ENCODE peak calls at places on chromosomes 5 and 9, in ten cellular contexts. Y, D, I, C, P, A, Z, E, B and L are unnamed samples.

GRCh38 chr5:57592236-57592635 is 109.6 kb upstream of the ACTBL2 start:
- DNase-seq in Y (no peak), D (no peak), I (no peak), C (no peak), P (no peak), A (no peak), Z (no peak), E (no peak), B (no peak), L (no peak)

GRCh38 chr9:74742792-74743389 is 144.8 kb downstream of the TRPM6 start:
- DNase-seq in Y (peak; percentile 31), D (peak; percentile 39), I (peak; percentile 15), C (no peak), P (no peak), A (peak; percentile 6), Z (no peak), E (peak; percentile 61), B (peak; percentile 70), L (peak; percentile 44)

GRCh38 chr5:52786937-52787599 is 648 bp upstream of the ITGA1 start:
- DNase-seq in Y (peak; percentile 50), D (no peak), I (no peak), C (no peak), P (peak; percentile 59), A (peak; percentile 53), Z (peak; percentile 49), E (no peak), B (peak; percentile 69), L (peak; percentile 71)

GRCh38 chr5:177443144-177443983 is 3.2 kb upstream of the PRR7 start:
- DNase-seq in Y (no peak), D (no peak), I (no peak), C (no peak), P (no peak), A (no peak), Z (no peak), E (no peak), B (no peak), L (no peak)

GRCh38 chr9:107733530-107733907 is 243.9 kb upstream of the KLF4 start:
- DNase-seq in Y (no peak), D (no peak), I (no peak), C (peak; percentile 78), P (peak; percentile 56), A (no peak), Z (no peak), E (no peak), B (no peak), L (peak; percentile 69)

GRCh38 chr9:75027187-75028107 is 646 bp downstream of the CARNMT1 start:
- DNase-seq in Y (peak; percentile 61), D (peak; percentile 85), I (peak; percentile 58), C (peak; percentile 71), P (peak; percentile 68), A (peak; percentile 71), Z (no peak), E (peak; percentile 78), B (no peak), L (peak; percentile 70)

GRCh38 chr5:95591490-95591901 is 28.4 kb upstream of the GPR150 start:
- DNase-seq in Y (no peak), D (no peak), I (no peak), C (no peak), P (no peak), A (peak; percentile 54), Z (no peak), E (no peak), B (no peak), L (no peak)

GRCh38 chr5:61055434-61056006 is 106.7 kb downstream of the SMIM15 start:
- DNase-seq in Y (no peak), D (peak; percentile 41), I (peak; percentile 16), C (no peak), P (no peak), A (peak; percentile 61), Z (peak; percentile 21), E (peak; percentile 52), B (no peak), L (no peak)

GRCh38 chr5:82278711-82279370 is 687 bp upstream of the RPS23 start:
- DNase-seq in Y (no peak), D (no peak), I (no peak), C (no peak), P (no peak), A (no peak), Z (no peak), E (no peak), B (no peak), L (no peak)

GRCh38 chr9:99103909-99104458 is 929 bp upstream of the TGFBR1 start:
- DNase-seq in Y (no peak), D (no peak), I (no peak), C (peak; percentile 32), P (no peak), A (no peak), Z (no peak), E (peak; percentile 36), B (no peak), L (no peak)
- H3K27ac ChIP-seq in Y (no peak overlapping the region), D (peak overlapping the region; percentile 70), I (peak overlapping the region; percentile 91), C (peak overlapping the region; percentile 90), P (peak overlapping the region; percentile 87), A (peak overlapping the region; percentile 76), Z (peak overlapping the region; percentile 64), E (no peak overlapping the region), B (no peak overlapping the region), L (peak overlapping the region; percentile 50)

DNA sequence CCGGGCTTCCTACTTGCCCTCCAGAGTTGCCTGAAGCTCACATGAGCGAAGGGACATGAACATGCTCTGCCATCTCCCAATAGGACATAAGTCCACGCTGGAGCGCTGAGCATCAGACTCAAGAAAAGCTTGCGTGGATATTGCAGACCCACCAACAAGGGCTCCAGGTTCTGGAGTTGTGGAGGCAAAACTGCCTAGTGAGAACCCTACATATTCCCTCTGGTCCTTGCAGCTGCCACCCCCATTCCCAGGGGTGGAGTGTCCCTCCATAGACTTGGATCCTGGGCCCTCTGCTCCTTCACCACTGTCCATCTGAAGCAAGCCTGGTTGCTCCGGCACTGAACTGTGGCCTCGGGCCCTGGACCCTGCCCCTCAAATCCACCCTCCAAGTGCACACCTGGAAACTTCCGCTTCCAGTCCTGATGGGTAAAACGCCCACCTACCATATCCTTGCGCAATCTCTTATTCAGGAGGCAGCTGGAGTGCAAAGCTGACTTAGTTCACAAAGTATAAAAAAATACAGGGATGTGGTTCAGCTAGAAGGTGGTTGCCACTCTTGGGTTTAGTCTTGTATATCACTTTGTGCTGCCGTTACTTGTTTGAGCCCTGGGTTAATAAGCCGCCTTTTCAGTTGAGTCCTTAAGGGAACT is 28.0 kb downstream of the HRH2 start:
- DNase-seq in Y (no peak), D (no peak), I (no peak), C (no peak), P (no peak), A (no peak), Z (no peak), E (no peak), B (no peak), L (no peak)
- H3K4me1 ChIP-seq in Y (peaks cover 3% of the 10 kb centered on the region), D (peaks cover 3% of the 10 kb centered on the region), I (no peaks in the 10 kb centered on the region), C (peaks cover 81% of the 10 kb centered on the region), P (peaks cover 63% of the 10 kb centered on the region), A (no peaks in the 10 kb centered on the region), Z (peaks cover 5% of the 10 kb centered on the region), E (peaks cover 2% of the 10 kb centered on the region), B (peaks cover 12% of the 10 kb centered on the region), L (no peaks in the 10 kb centered on the region)

GRCh38 chr5:87164409-87164808 is 103.3 kb upstream of the RASA1 start:
- DNase-seq in Y (no peak), D (no peak), I (no peak), C (no peak), P (no peak), A (no peak), Z (no peak), E (no peak), B (no peak), L (no peak)

GRCh38 chr5:87170799-87171198 is 96.9 kb upstream of the RASA1 start:
- DNase-seq in Y (no peak), D (no peak), I (no peak), C (no peak), P (no peak), A (no peak), Z (no peak), E (no peak), B (no peak), L (no peak)

DNA sequence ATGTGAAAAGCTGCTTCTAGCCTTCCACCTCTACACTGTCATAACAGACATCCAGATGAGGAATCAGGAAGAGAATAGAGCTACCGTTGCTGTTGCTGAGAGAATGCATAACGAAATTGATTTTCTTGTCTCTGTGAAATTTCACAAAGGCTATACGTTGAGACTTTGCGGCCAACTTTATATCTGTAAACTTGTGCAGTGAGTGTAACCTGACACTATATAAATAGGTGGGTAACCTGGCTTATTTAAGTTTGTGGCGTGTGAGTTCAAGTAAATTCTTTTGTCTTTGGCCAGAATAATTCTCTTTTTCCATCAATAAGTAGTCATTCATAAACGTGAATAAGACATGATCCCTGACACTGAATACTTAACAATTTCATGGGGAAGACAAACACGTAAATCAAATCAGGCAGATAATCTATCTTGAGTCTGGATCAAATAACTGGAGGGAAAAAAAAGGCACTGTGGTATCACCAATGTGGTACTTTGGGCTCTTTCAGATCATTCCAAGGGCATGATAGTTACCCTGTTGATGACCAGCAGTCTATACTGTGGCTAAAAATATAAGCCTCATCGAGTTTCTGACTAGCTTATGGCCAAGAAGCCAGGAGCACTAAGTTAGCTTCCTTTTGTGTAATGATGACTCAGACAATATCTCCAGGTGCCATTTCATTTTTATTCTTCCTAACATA is 98.2 kb upstream of the RASA1 start:
- DNase-seq in Y (no peak), D (no peak), I (no peak), C (no peak), P (no peak), A (no peak), Z (no peak), E (no peak), B (no peak), L (no peak)
- H3K27ac ChIP-seq in Y (no peak overlapping the region), D (peak overlapping the region; percentile 25), I (no peak overlapping the region), C (no peak overlapping the region), P (no peak overlapping the region), A (no peak overlapping the region), Z (no peak overlapping the region), E (no peak overlapping the region), B (no peak overlapping the region), L (no peak overlapping the region)

DNA sequence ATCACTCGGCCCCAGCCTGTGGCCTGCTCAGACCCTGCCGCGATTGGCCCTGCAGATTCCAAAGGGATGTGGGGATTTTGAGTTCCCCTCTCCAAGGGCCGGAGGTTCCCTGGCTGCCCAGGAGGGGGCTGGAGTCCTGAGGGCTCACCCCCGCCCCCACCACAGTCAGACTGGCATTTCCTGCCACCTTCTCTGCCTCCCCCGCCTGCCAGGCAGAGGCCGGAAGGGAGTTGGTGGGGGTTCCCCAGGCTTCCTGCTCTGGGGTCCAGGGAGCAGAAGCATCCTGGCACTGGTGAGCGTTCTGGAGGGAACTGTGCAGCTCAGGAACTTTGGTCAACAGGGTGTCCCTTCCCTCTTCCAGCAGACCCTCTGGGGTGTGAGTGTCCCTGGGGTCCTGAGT is 70.6 kb downstream of the RXRA start:
- DNase-seq in Y (no peak), D (no peak), I (no peak), C (no peak), P (no peak), A (peak; percentile 79), Z (peak; percentile 64), E (no peak), B (no peak), L (no peak)
- H3K4me1 ChIP-seq in Y (no peaks in the 10 kb centered on the region), D (peaks cover 3% of the 10 kb centered on the region), I (peaks cover 3% of the 10 kb centered on the region), C (peaks cover 66% of the 10 kb centered on the region), P (peaks cover 94% of the 10 kb centered on the region), A (peaks cover 60% of the 10 kb centered on the region), Z (peaks cover 55% of the 10 kb centered on the region), E (no peaks in the 10 kb centered on the region), B (no peaks in the 10 kb centered on the region), L (peaks cover 53% of the 10 kb centered on the region)

GRCh38 chr9:136354592-136355085 is 8.9 kb downstream of the DNLZ start:
- DNase-seq in Y (no peak), D (no peak), I (peak; percentile 23), C (peak; percentile 87), P (no peak), A (no peak), Z (no peak), E (no peak), B (no peak), L (peak; percentile 30)
- H3K27ac ChIP-seq in Y (no peak overlapping the region), D (no peak overlapping the region), I (no peak overlapping the region), C (peak overlapping the region; percentile 71), P (no peak overlapping the region), A (no peak overlapping the region), Z (no peak overlapping the region), E (no peak overlapping the region), B (peak overlapping the region; percentile 38), L (no peak overlapping the region)